ENCODE peak calls at places on chromosomes 13 and 19, in ten cellular contexts. One of them, this sample, is unnamed.

GRCh38 chr13:79445968-79446645 is 34.8 kb upstream of the NDFIP2 start:
- DNase-seq in activated CD4-positive, alpha-beta memory T cell treated with anti-CD3 and anti-CD28 coated beads, Interleukin-2, amount 10 ng/mL, durations not matched to agents 7 days and 5 days: no peak
- DNase-seq in fibroblast of lung: no peak
- DNase-seq in naive B cell: no peak
- DNase-seq in CD8-positive, alpha-beta memory T cell: no peak
- DNase-seq in head of caudate nucleus: no peak
- DNase-seq in stimulated activated CD4-positive, alpha-beta T cell treated with anti-CD3 and anti-CD28 coated beads, Interleukin-15, amount 100 ng/mL, for 24 hours: peak; percentile 37
- DNase-seq in T-helper 1 cell: no peak
- DNase-seq in A673: no peak
- DNase-seq in uterus: no peak
- DNase-seq in this sample: no peak

GRCh38 chr13:43785681-43786471 is 896 bp downstream of the ENOX1 start:
- DNase-seq in activated CD4-positive, alpha-beta memory T cell treated with anti-CD3 and anti-CD28 coated beads, Interleukin-2, amount 10 ng/mL, durations not matched to agents 7 days and 5 days: peak; percentile 21
- DNase-seq in fibroblast of lung: peak; percentile 62
- DNase-seq in naive B cell: peak; percentile 4
- DNase-seq in CD8-positive, alpha-beta memory T cell: no peak
- DNase-seq in head of caudate nucleus: peak; percentile 94
- DNase-seq in stimulated activated CD4-positive, alpha-beta T cell treated with anti-CD3 and anti-CD28 coated beads, Interleukin-15, amount 100 ng/mL, for 24 hours: peak; percentile 42
- DNase-seq in T-helper 1 cell: no peak
- DNase-seq in A673: peak; percentile 73
- DNase-seq in uterus: peak; percentile 86
- DNase-seq in this sample: peak; percentile 65

GRCh38 chr13:27403727-27404385 is 20.6 kb upstream of the GTF3A start:
- DNase-seq in activated CD4-positive, alpha-beta memory T cell treated with anti-CD3 and anti-CD28 coated beads, Interleukin-2, amount 10 ng/mL, durations not matched to agents 7 days and 5 days: no peak
- DNase-seq in fibroblast of lung: no peak
- DNase-seq in naive B cell: no peak
- DNase-seq in CD8-positive, alpha-beta memory T cell: no peak
- DNase-seq in head of caudate nucleus: no peak
- DNase-seq in stimulated activated CD4-positive, alpha-beta T cell treated with anti-CD3 and anti-CD28 coated beads, Interleukin-15, amount 100 ng/mL, for 24 hours: no peak
- DNase-seq in T-helper 1 cell: no peak
- DNase-seq in A673: no peak
- DNase-seq in uterus: no peak
- DNase-seq in this sample: no peak

GRCh38 chr13:73039201-73040108 is 19.4 kb upstream of the KLF5 start:
- DNase-seq in activated CD4-positive, alpha-beta memory T cell treated with anti-CD3 and anti-CD28 coated beads, Interleukin-2, amount 10 ng/mL, durations not matched to agents 7 days and 5 days: no peak
- DNase-seq in fibroblast of lung: no peak
- DNase-seq in naive B cell: no peak
- DNase-seq in CD8-positive, alpha-beta memory T cell: no peak
- DNase-seq in head of caudate nucleus: no peak
- DNase-seq in stimulated activated CD4-positive, alpha-beta T cell treated with anti-CD3 and anti-CD28 coated beads, Interleukin-15, amount 100 ng/mL, for 24 hours: no peak
- DNase-seq in T-helper 1 cell: no peak
- DNase-seq in A673: no peak
- DNase-seq in uterus: no peak
- DNase-seq in this sample: no peak

GRCh38 chr13:51221674-51222509 is at the start of gene FAM124A:
- DNase-seq in activated CD4-positive, alpha-beta memory T cell treated with anti-CD3 and anti-CD28 coated beads, Interleukin-2, amount 10 ng/mL, durations not matched to agents 7 days and 5 days: peak; percentile 49
- DNase-seq in fibroblast of lung: peak; percentile 20
- DNase-seq in naive B cell: peak; percentile 36
- DNase-seq in CD8-positive, alpha-beta memory T cell: no peak
- DNase-seq in head of caudate nucleus: peak; percentile 68
- DNase-seq in stimulated activated CD4-positive, alpha-beta T cell treated with anti-CD3 and anti-CD28 coated beads, Interleukin-15, amount 100 ng/mL, for 24 hours: peak; percentile 69
- DNase-seq in T-helper 1 cell: no peak
- DNase-seq in A673: peak; percentile 71
- DNase-seq in uterus: peak; percentile 62
- DNase-seq in this sample: peak; percentile 42

GRCh38 chr13:28147489-28147888 is 9.1 kb downstream of the PAN3 start:
- DNase-seq in activated CD4-positive, alpha-beta memory T cell treated with anti-CD3 and anti-CD28 coated beads, Interleukin-2, amount 10 ng/mL, durations not matched to agents 7 days and 5 days: no peak
- DNase-seq in fibroblast of lung: no peak
- DNase-seq in naive B cell: no peak
- DNase-seq in CD8-positive, alpha-beta memory T cell: no peak
- DNase-seq in head of caudate nucleus: no peak
- DNase-seq in stimulated activated CD4-positive, alpha-beta T cell treated with anti-CD3 and anti-CD28 coated beads, Interleukin-15, amount 100 ng/mL, for 24 hours: peak; percentile 15
- DNase-seq in T-helper 1 cell: no peak
- DNase-seq in A673: no peak
- DNase-seq in uterus: no peak
- DNase-seq in this sample: no peak

GRCh38 chr13:74158028-74158427 is 23.8 kb upstream of the KLF12 start:
- DNase-seq in activated CD4-positive, alpha-beta memory T cell treated with anti-CD3 and anti-CD28 coated beads, Interleukin-2, amount 10 ng/mL, durations not matched to agents 7 days and 5 days: no peak
- DNase-seq in fibroblast of lung: peak; percentile 8
- DNase-seq in naive B cell: no peak
- DNase-seq in CD8-positive, alpha-beta memory T cell: no peak
- DNase-seq in head of caudate nucleus: no peak
- DNase-seq in stimulated activated CD4-positive, alpha-beta T cell treated with anti-CD3 and anti-CD28 coated beads, Interleukin-15, amount 100 ng/mL, for 24 hours: no peak
- DNase-seq in T-helper 1 cell: no peak
- DNase-seq in A673: no peak
- DNase-seq in uterus: peak; percentile 17
- DNase-seq in this sample: no peak

GRCh38 chr13:39823063-39823713 is 167.7 kb downstream of the COG6 start:
- DNase-seq in activated CD4-positive, alpha-beta memory T cell treated with anti-CD3 and anti-CD28 coated beads, Interleukin-2, amount 10 ng/mL, durations not matched to agents 7 days and 5 days: no peak
- DNase-seq in fibroblast of lung: no peak
- DNase-seq in naive B cell: no peak
- DNase-seq in CD8-positive, alpha-beta memory T cell: no peak
- DNase-seq in head of caudate nucleus: no peak
- DNase-seq in stimulated activated CD4-positive, alpha-beta T cell treated with anti-CD3 and anti-CD28 coated beads, Interleukin-15, amount 100 ng/mL, for 24 hours: no peak
- DNase-seq in T-helper 1 cell: no peak
- DNase-seq in A673: peak; percentile 51
- DNase-seq in uterus: no peak
- DNase-seq in this sample: no peak

GRCh38 chr13:77928909-77929308 is 10.3 kb upstream of the EDNRB start:
- DNase-seq in activated CD4-positive, alpha-beta memory T cell treated with anti-CD3 and anti-CD28 coated beads, Interleukin-2, amount 10 ng/mL, durations not matched to agents 7 days and 5 days: no peak
- DNase-seq in fibroblast of lung: no peak
- DNase-seq in naive B cell: no peak
- DNase-seq in CD8-positive, alpha-beta memory T cell: no peak
- DNase-seq in head of caudate nucleus: no peak
- DNase-seq in stimulated activated CD4-positive, alpha-beta T cell treated with anti-CD3 and anti-CD28 coated beads, Interleukin-15, amount 100 ng/mL, for 24 hours: no peak
- DNase-seq in T-helper 1 cell: no peak
- DNase-seq in A673: peak; percentile 79
- DNase-seq in uterus: no peak
- DNase-seq in this sample: no peak

GRCh38 chr19:47644743-47645499 is 36.0 kb downstream of the BICRA start:
- DNase-seq in activated CD4-positive, alpha-beta memory T cell treated with anti-CD3 and anti-CD28 coated beads, Interleukin-2, amount 10 ng/mL, durations not matched to agents 7 days and 5 days: no peak
- DNase-seq in fibroblast of lung: peak; percentile 36
- DNase-seq in naive B cell: no peak
- DNase-seq in CD8-positive, alpha-beta memory T cell: no peak
- DNase-seq in head of caudate nucleus: no peak
- DNase-seq in stimulated activated CD4-positive, alpha-beta T cell treated with anti-CD3 and anti-CD28 coated beads, Interleukin-15, amount 100 ng/mL, for 24 hours: no peak
- DNase-seq in T-helper 1 cell: no peak
- DNase-seq in A673: peak; percentile 17
- DNase-seq in uterus: no peak
- DNase-seq in this sample: no peak

GRCh38 chr19:54707932-54708331 is 16.3 kb upstream of the KIR3DL3 start:
- DNase-seq in activated CD4-positive, alpha-beta memory T cell treated with anti-CD3 and anti-CD28 coated beads, Interleukin-2, amount 10 ng/mL, durations not matched to agents 7 days and 5 days: peak; percentile 54
- DNase-seq in fibroblast of lung: no peak
- DNase-seq in naive B cell: no peak
- DNase-seq in CD8-positive, alpha-beta memory T cell: no peak
- DNase-seq in head of caudate nucleus: no peak
- DNase-seq in stimulated activated CD4-positive, alpha-beta T cell treated with anti-CD3 and anti-CD28 coated beads, Interleukin-15, amount 100 ng/mL, for 24 hours: no peak
- DNase-seq in T-helper 1 cell: no peak
- DNase-seq in A673: no peak
- DNase-seq in uterus: no peak
- DNase-seq in this sample: no peak

GRCh38 chr13:113744197-113745000 is 14.6 kb upstream of the TMEM255B start:
- DNase-seq in activated CD4-positive, alpha-beta memory T cell treated with anti-CD3 and anti-CD28 coated beads, Interleukin-2, amount 10 ng/mL, durations not matched to agents 7 days and 5 days: no peak
- DNase-seq in fibroblast of lung: no peak
- DNase-seq in naive B cell: no peak
- DNase-seq in CD8-positive, alpha-beta memory T cell: no peak
- DNase-seq in head of caudate nucleus: no peak
- DNase-seq in stimulated activated CD4-positive, alpha-beta T cell treated with anti-CD3 and anti-CD28 coated beads, Interleukin-15, amount 100 ng/mL, for 24 hours: no peak
- DNase-seq in T-helper 1 cell: no peak
- DNase-seq in A673: no peak
- DNase-seq in uterus: no peak
- DNase-seq in this sample: no peak

GRCh38 chr13:60787083-60787482 is 390.1 kb downstream of the TDRD3 start:
- DNase-seq in activated CD4-positive, alpha-beta memory T cell treated with anti-CD3 and anti-CD28 coated beads, Interleukin-2, amount 10 ng/mL, durations not matched to agents 7 days and 5 days: no peak
- DNase-seq in fibroblast of lung: no peak
- DNase-seq in naive B cell: no peak
- DNase-seq in CD8-positive, alpha-beta memory T cell: no peak
- DNase-seq in head of caudate nucleus: no peak
- DNase-seq in stimulated activated CD4-positive, alpha-beta T cell treated with anti-CD3 and anti-CD28 coated beads, Interleukin-15, amount 100 ng/mL, for 24 hours: no peak
- DNase-seq in T-helper 1 cell: no peak
- DNase-seq in A673: peak; percentile 7
- DNase-seq in uterus: no peak
- DNase-seq in this sample: no peak

GRCh38 chr13:113577881-113578435 is 6.6 kb upstream of the TFDP1 start:
- DNase-seq in activated CD4-positive, alpha-beta memory T cell treated with anti-CD3 and anti-CD28 coated beads, Interleukin-2, amount 10 ng/mL, durations not matched to agents 7 days and 5 days: no peak
- DNase-seq in fibroblast of lung: no peak
- DNase-seq in naive B cell: no peak
- DNase-seq in CD8-positive, alpha-beta memory T cell: no peak
- DNase-seq in head of caudate nucleus: no peak
- DNase-seq in stimulated activated CD4-positive, alpha-beta T cell treated with anti-CD3 and anti-CD28 coated beads, Interleukin-15, amount 100 ng/mL, for 24 hours: no peak
- DNase-seq in T-helper 1 cell: no peak
- DNase-seq in A673: no peak
- DNase-seq in uterus: no peak
- DNase-seq in this sample: no peak

GRCh38 chr13:71148391-71148790 is 718.6 kb downstream of the DACH1 start:
- DNase-seq in activated CD4-positive, alpha-beta memory T cell treated with anti-CD3 and anti-CD28 coated beads, Interleukin-2, amount 10 ng/mL, durations not matched to agents 7 days and 5 days: no peak
- DNase-seq in fibroblast of lung: no peak
- DNase-seq in naive B cell: no peak
- DNase-seq in CD8-positive, alpha-beta memory T cell: no peak
- DNase-seq in head of caudate nucleus: no peak
- DNase-seq in stimulated activated CD4-positive, alpha-beta T cell treated with anti-CD3 and anti-CD28 coated beads, Interleukin-15, amount 100 ng/mL, for 24 hours: no peak
- DNase-seq in T-helper 1 cell: no peak
- DNase-seq in A673: no peak
- DNase-seq in uterus: no peak
- DNase-seq in this sample: no peak

GRCh38 chr13:104920091-104920490 is 1615.4 kb downstream of the EFNB2 start:
- DNase-seq in activated CD4-positive, alpha-beta memory T cell treated with anti-CD3 and anti-CD28 coated beads, Interleukin-2, amount 10 ng/mL, durations not matched to agents 7 days and 5 days: no peak
- DNase-seq in fibroblast of lung: no peak
- DNase-seq in naive B cell: no peak
- DNase-seq in CD8-positive, alpha-beta memory T cell: no peak
- DNase-seq in head of caudate nucleus: no peak
- DNase-seq in stimulated activated CD4-positive, alpha-beta T cell treated with anti-CD3 and anti-CD28 coated beads, Interleukin-15, amount 100 ng/mL, for 24 hours: no peak
- DNase-seq in T-helper 1 cell: no peak
- DNase-seq in A673: no peak
- DNase-seq in uterus: no peak
- DNase-seq in this sample: no peak

GRCh38 chr19:49691243-49692101 is 556 bp downstream of the CPT1C start:
- DNase-seq in activated CD4-positive, alpha-beta memory T cell treated with anti-CD3 and anti-CD28 coated beads, Interleukin-2, amount 10 ng/mL, durations not matched to agents 7 days and 5 days: peak; percentile 27
- DNase-seq in fibroblast of lung: peak; percentile 66
- DNase-seq in naive B cell: no peak
- DNase-seq in CD8-positive, alpha-beta memory T cell: no peak
- DNase-seq in head of caudate nucleus: peak; percentile 73
- DNase-seq in stimulated activated CD4-positive, alpha-beta T cell treated with anti-CD3 and anti-CD28 coated beads, Interleukin-15, amount 100 ng/mL, for 24 hours: peak; percentile 69
- DNase-seq in T-helper 1 cell: no peak
- DNase-seq in A673: peak; percentile 88
- DNase-seq in uterus: peak; percentile 73
- DNase-seq in this sample: peak; percentile 49

GRCh38 chr13:36553501-36553900 is 120.3 kb upstream of the SERTM1 start:
- DNase-seq in activated CD4-positive, alpha-beta memory T cell treated with anti-CD3 and anti-CD28 coated beads, Interleukin-2, amount 10 ng/mL, durations not matched to agents 7 days and 5 days: no peak
- DNase-seq in fibroblast of lung: no peak
- DNase-seq in naive B cell: no peak
- DNase-seq in CD8-positive, alpha-beta memory T cell: no peak
- DNase-seq in head of caudate nucleus: no peak
- DNase-seq in stimulated activated CD4-positive, alpha-beta T cell treated with anti-CD3 and anti-CD28 coated beads, Interleukin-15, amount 100 ng/mL, for 24 hours: no peak
- DNase-seq in T-helper 1 cell: no peak
- DNase-seq in A673: no peak
- DNase-seq in uterus: no peak
- DNase-seq in this sample: no peak

GRCh38 chr19:19554074-19555023 is 16.3 kb downstream of the CILP2 start:
- DNase-seq in activated CD4-positive, alpha-beta memory T cell treated with anti-CD3 and anti-CD28 coated beads, Interleukin-2, amount 10 ng/mL, durations not matched to agents 7 days and 5 days: peak; percentile 67
- DNase-seq in fibroblast of lung: peak; percentile 36
- DNase-seq in naive B cell: no peak
- DNase-seq in CD8-positive, alpha-beta memory T cell: peak; percentile 51
- DNase-seq in head of caudate nucleus: peak; percentile 25
- DNase-seq in stimulated activated CD4-positive, alpha-beta T cell treated with anti-CD3 and anti-CD28 coated beads, Interleukin-15, amount 100 ng/mL, for 24 hours: peak; percentile 76
- DNase-seq in T-helper 1 cell: no peak
- DNase-seq in A673: peak; percentile 61
- DNase-seq in uterus: no peak
- DNase-seq in this sample: no peak

GRCh38 chr19:29263305-29264080 is 50.5 kb upstream of the UQCRFS1 start:
- DNase-seq in activated CD4-positive, alpha-beta memory T cell treated with anti-CD3 and anti-CD28 coated beads, Interleukin-2, amount 10 ng/mL, durations not matched to agents 7 days and 5 days: peak; percentile 55
- DNase-seq in fibroblast of lung: no peak
- DNase-seq in naive B cell: peak; percentile 14
- DNase-seq in CD8-positive, alpha-beta memory T cell: peak; percentile 35
- DNase-seq in head of caudate nucleus: peak; percentile 36
- DNase-seq in stimulated activated CD4-positive, alpha-beta T cell treated with anti-CD3 and anti-CD28 coated beads, Interleukin-15, amount 100 ng/mL, for 24 hours: peak; percentile 68
- DNase-seq in T-helper 1 cell: no peak
- DNase-seq in A673: peak; percentile 45
- DNase-seq in uterus: peak; percentile 20
- DNase-seq in this sample: no peak

GRCh38 chr13:20977394-20977793 is 74.8 kb upstream of the XPO4 start:
- DNase-seq in activated CD4-positive, alpha-beta memory T cell treated with anti-CD3 and anti-CD28 coated beads, Interleukin-2, amount 10 ng/mL, durations not matched to agents 7 days and 5 days: no peak
- DNase-seq in fibroblast of lung: no peak
- DNase-seq in naive B cell: no peak
- DNase-seq in CD8-positive, alpha-beta memory T cell: no peak
- DNase-seq in head of caudate nucleus: no peak
- DNase-seq in stimulated activated CD4-positive, alpha-beta T cell treated with anti-CD3 and anti-CD28 coated beads, Interleukin-15, amount 100 ng/mL, for 24 hours: no peak
- DNase-seq in T-helper 1 cell: no peak
- DNase-seq in A673: no peak
- DNase-seq in uterus: no peak
- DNase-seq in this sample: no peak

GRCh38 chr13:110539894-110540293 is 21.6 kb downstream of the RAB20 start:
- DNase-seq in activated CD4-positive, alpha-beta memory T cell treated with anti-CD3 and anti-CD28 coated beads, Interleukin-2, amount 10 ng/mL, durations not matched to agents 7 days and 5 days: no peak
- DNase-seq in fibroblast of lung: no peak
- DNase-seq in naive B cell: no peak
- DNase-seq in CD8-positive, alpha-beta memory T cell: no peak
- DNase-seq in head of caudate nucleus: no peak
- DNase-seq in stimulated activated CD4-positive, alpha-beta T cell treated with anti-CD3 and anti-CD28 coated beads, Interleukin-15, amount 100 ng/mL, for 24 hours: no peak
- DNase-seq in T-helper 1 cell: no peak
- DNase-seq in A673: no peak
- DNase-seq in uterus: no peak
- DNase-seq in this sample: no peak

GRCh38 chr19:17836530-17836929 is 11.3 kb downstream of the JAK3 start:
- DNase-seq in activated CD4-positive, alpha-beta memory T cell treated with anti-CD3 and anti-CD28 coated beads, Interleukin-2, amount 10 ng/mL, durations not matched to agents 7 days and 5 days: no peak
- DNase-seq in fibroblast of lung: no peak
- DNase-seq in naive B cell: no peak
- DNase-seq in CD8-positive, alpha-beta memory T cell: no peak
- DNase-seq in head of caudate nucleus: no peak
- DNase-seq in stimulated activated CD4-positive, alpha-beta T cell treated with anti-CD3 and anti-CD28 coated beads, Interleukin-15, amount 100 ng/mL, for 24 hours: no peak
- DNase-seq in T-helper 1 cell: no peak
- DNase-seq in A673: no peak
- DNase-seq in uterus: no peak
- DNase-seq in this sample: no peak